ENCODE peak calls at places on chromosomes 1 and 21, in five cellular contexts. O, V, I, Q and F are unnamed samples.

GRCh38 chr21:44817914-44818635 is at the start of gene SUMO3:
- DNase-seq in O (peak; percentile 41), I (peak; percentile 92), V (peak; percentile 74), Q (peak; percentile 93), F (peak; percentile 79)

GRCh38 chr1:231106347-231106746 is 55.5 kb upstream of the TRIM67 start:
- DNase-seq in Q (no peak), V (peak; percentile 49), I (no peak), O (peak; percentile 55), F (no peak)

GRCh38 chr1:53956308-53957168 is 10.4 kb downstream of the LRRC42 start:
- DNase-seq in I (no peak), Q (no peak), V (peak; percentile 38), O (no peak), F (no peak)

GRCh38 chr1:160429125-160429551 is 28.8 kb downstream of the VANGL2 start:
- DNase-seq in V (no peak), Q (no peak), O (no peak), I (no peak), F (no peak)

GRCh38 chr21:42781150-42781980 is 98.0 kb downstream of the WDR4 start:
- DNase-seq in O (no peak), Q (peak; percentile 65), V (no peak), I (no peak), F (peak; percentile 68)

GRCh38 chr1:221083902-221084301 is 204.7 kb downstream of the HLX start:
- DNase-seq in V (no peak), Q (no peak), I (no peak), O (no peak), F (no peak)

GRCh38 chr1:67118191-67118590 is 16.6 kb downstream of the C1orf141 start:
- DNase-seq in I (no peak), V (no peak), Q (no peak), O (no peak), F (no peak)

GRCh38 chr1:207006914-207007313 is 25.6 kb downstream of the C1orf116 start:
- DNase-seq in V (no peak), I (no peak), Q (no peak), O (no peak), F (no peak)

GRCh38 chr1:3814771-3815561 is 18.7 kb upstream of the LRRC47 start:
- DNase-seq in O (no peak), V (no peak), I (peak; percentile 46), Q (no peak), F (no peak)

GRCh38 chr1:45009956-45010854 is 919 bp downstream of the HECTD3 start:
- DNase-seq in Q (peak; percentile 46), I (no peak), O (no peak), V (no peak), F (peak; percentile 52)

GRCh38 chr1:154952664-154953063 is 3.2 kb downstream of the PBXIP1 start:
- DNase-seq in V (no peak), I (no peak), O (no peak), Q (no peak), F (no peak)

GRCh38 chr1:159880435-159880834 is 18.0 kb upstream of the VSIG8 start:
- DNase-seq in I (no peak), V (no peak), O (no peak), Q (no peak), F (no peak)

GRCh38 chr1:147225193-147225730 is at the start of gene FMO5:
- DNase-seq in V (peak; percentile 71), Q (peak; percentile 73), I (peak; percentile 89), O (peak; percentile 40), F (no peak)
- TF ChIP-seq CTCF in V (no peak), Q (no peak), I (peak; percentile 21), O (no peak), F (no peak)

GRCh38 chr21:41658321-41658720 is 108.5 kb downstream of the RIPK4 start:
- DNase-seq in O (no peak), Q (no peak), V (no peak), I (no peak), F (no peak)
- TF ChIP-seq CTCF in O (no peak), Q (no peak), V (no peak), I (no peak), F (no peak)

GRCh38 chr1:62111084-62111483 is 83.6 kb upstream of the L1TD1 start:
- DNase-seq in I (no peak), V (no peak), O (no peak), Q (no peak), F (no peak)
- TF ChIP-seq CTCF in I (no peak), V (no peak), O (peak; percentile 10), Q (no peak), F (no peak)

GRCh38 chr1:232878141-232878540 is 72.3 kb upstream of the NTPCR start:
- DNase-seq in O (no peak), Q (no peak), V (no peak), I (no peak), F (no peak)

GRCh38 chr1:232876506-232877360 is 71.5 kb downstream of the MAP10 start:
- DNase-seq in O (no peak), V (no peak), Q (no peak), I (no peak), F (no peak)

GRCh38 chr1:232877361-232877991 is 72.3 kb downstream of the MAP10 start:
- DNase-seq in I (no peak), Q (no peak), V (no peak), O (no peak), F (no peak)

GRCh38 chr1:232884262-232884661 is 66.1 kb upstream of the NTPCR start:
- DNase-seq in O (no peak), Q (no peak), V (peak; percentile 22), I (no peak), F (no peak)

GRCh38 chr1:232880354-232880753 is 70.1 kb upstream of the NTPCR start:
- DNase-seq in O (no peak), V (peak; percentile 33), Q (no peak), I (no peak), F (peak; percentile 69)
- TF ChIP-seq CTCF in O (peak; percentile 68), V (peak; percentile 51), Q (no peak), I (no peak), F (peak; percentile 67)

GRCh38 chr1:18486195-18486594 is 5.5 kb downstream of the KLHDC7A start:
- DNase-seq in I (no peak), V (no peak), Q (no peak), O (no peak), F (no peak)
- TF ChIP-seq CTCF in I (no peak), V (no peak), Q (no peak), O (no peak), F (peak; percentile 19)

GRCh38 chr1:213179784-213180183 is 128.7 kb downstream of the RPS6KC1 start:
- DNase-seq in I (no peak), O (no peak), V (no peak), Q (no peak), F (no peak)

GRCh38 chr1:213186168-213186567 is 135.1 kb downstream of the RPS6KC1 start:
- DNase-seq in O (no peak), I (no peak), Q (no peak), V (no peak), F (no peak)

GRCh38 chr1:213180833-213181232 is 129.8 kb downstream of the RPS6KC1 start:
- DNase-seq in O (no peak), I (no peak), V (no peak), Q (no peak), F (no peak)

DNA sequence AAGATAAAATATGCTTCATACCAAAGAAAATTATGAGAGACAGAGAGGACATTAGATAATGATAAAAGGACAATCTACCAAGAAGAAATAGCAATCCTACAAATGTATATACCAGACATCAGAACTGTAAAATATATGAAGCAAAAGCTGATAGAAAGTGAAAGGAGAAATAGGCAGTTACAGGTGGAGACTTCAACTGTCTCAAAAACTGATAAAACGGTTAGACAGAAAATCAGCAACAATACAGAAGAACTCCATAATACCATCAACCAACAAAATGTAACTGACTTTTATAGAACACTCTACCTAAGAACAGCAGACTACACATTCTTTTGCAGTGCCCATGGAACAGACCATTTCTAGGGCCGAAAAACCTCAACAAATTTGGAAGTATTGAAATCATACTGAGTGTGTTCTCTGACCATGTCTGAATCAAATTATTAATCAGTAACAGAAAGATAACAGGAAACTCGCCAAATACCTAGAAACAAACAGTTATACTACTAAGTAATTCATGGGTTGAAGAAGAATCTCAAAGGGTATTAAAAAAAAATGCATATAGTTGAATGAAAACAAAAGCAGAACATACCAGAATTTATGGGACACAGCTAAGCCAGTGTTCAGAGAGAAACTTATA is 132.1 kb downstream of the RPS6KC1 start:
- DNase-seq in Q (no peak), V (no peak), O (no peak), I (no peak), F (no peak)
- TF ChIP-seq CTCF in Q (no peak), V (no peak), O (no peak), I (no peak), F (no peak)

DNA sequence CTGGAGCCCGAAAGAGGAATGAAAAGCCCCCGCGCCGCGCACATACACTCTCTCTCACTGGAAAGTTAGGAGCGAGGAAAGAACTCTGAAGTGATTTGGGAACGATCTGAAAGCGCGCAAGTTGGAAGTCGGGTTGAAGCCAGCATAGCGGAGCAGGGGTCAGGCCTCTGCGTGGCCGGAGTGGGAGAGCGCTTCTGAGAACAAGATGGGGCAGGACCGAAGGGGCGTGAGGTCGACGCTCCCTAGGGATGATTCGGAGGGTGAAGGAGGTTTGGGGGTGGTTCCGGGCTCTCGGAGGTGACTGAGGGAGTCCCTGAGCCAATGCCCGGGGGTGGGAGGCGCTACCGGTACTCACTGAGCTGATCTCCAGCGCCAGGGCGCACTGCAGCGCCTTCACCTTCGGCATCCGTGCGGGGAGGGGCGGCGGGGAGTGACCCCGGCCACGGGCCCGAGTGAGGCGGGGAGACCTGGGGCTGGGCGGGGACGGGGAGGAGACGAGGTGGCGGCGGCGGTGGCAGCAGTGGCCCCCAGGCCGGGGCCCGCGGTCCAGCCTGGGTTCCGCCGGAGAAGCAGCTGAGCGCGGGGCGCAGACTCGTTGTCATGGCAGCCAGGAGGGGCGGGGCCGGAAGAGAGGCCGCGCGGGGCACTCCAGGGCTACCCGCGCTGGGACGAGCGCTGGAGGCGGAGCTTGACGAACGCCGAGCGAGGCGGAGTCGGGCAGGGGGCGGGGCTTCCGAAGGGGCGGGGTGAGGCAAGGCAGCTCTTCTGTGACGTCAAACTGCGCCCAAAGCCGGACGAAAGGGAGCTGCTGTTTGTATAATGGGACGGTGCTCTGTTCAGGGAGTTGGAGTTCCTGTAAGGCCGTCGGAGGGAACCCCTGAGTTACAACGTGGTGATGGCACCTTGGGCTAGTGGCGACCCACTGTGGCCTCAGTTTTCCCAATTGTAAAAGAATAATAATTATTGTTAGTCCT is at the start of gene SPATA6:
- DNase-seq in Q (peak; percentile 99), V (peak; percentile 93), I (peak; percentile 99), O (peak; percentile 85), F (peak; percentile 99)
- TF ChIP-seq CTCF in Q (no peak), V (no peak), I (no peak), O (no peak), F (no peak)

GRCh38 chr1:153397924-153398651 is 7.2 kb upstream of the S100A8 start:
- DNase-seq in O (no peak), V (no peak), I (no peak), Q (no peak), F (no peak)

GRCh38 chr1:153401461-153401860 is 10.6 kb upstream of the S100A8 start:
- DNase-seq in I (no peak), V (no peak), Q (no peak), O (no peak), F (no peak)

GRCh38 chr1:153399401-153400055 is 8.7 kb upstream of the S100A8 start:
- DNase-seq in Q (no peak), O (no peak), I (no peak), V (no peak), F (no peak)

GRCh38 chr1:153402226-153402625 is 11.4 kb upstream of the S100A8 start:
- DNase-seq in I (no peak), Q (no peak), V (no peak), O (no peak), F (no peak)

GRCh38 chr1:153400244-153400643 is 9.4 kb upstream of the S100A8 start:
- DNase-seq in V (no peak), I (no peak), Q (no peak), O (no peak), F (no peak)
- TF ChIP-seq CTCF in V (peak; percentile 17), I (no peak), Q (no peak), O (no peak), F (no peak)